ENCODE peak calls at places on chromosome 9, in four cellular contexts. T is thyroid gland, F is GM12878, L is tibial nerve. B is an unnamed sample.

GRCh38 chr9:106860731-106861584 is 2.0 kb upstream of the ZNF462 start:
- DNase-seq in F (no peak), T (peak), L (peak), B (no peak)

GRCh38 chr9:122088880-122089567 is 4.1 kb downstream of the TTLL11 start:
- DNase-seq in T (no peak), L (no peak), F (no peak), B (no peak)

GRCh38 chr9:107246259-107247254 is 36.5 kb upstream of the RAD23B start:
- DNase-seq in L (no peak), F (no peak), T (no peak), B (no peak)

GRCh38 chr9:88953401-88954029 is 37.8 kb upstream of the S1PR3 start:
- DNase-seq in L (no peak), T (no peak), F (no peak), B (no peak)

GRCh38 chr9:3874472-3875370 is 348.9 kb upstream of the RFX3 start:
- DNase-seq in F (no peak), L (no peak), T (no peak), B (no peak)

GRCh38 chr9:78383130-78383529 is 86.2 kb downstream of the PSAT1 start:
- DNase-seq in F (no peak), L (no peak), T (no peak), B (no peak)

GRCh38 chr9:89419978-89420394 is 77.9 kb downstream of the SEMA4D start:
- DNase-seq in T (no peak), L (no peak), F (no peak), B (no peak)

GRCh38 chr9:123373447-123373923 is 17.5 kb downstream of the CRB2 start:
- DNase-seq in F (no peak), T (no peak), L (no peak), B (no peak)

GRCh38 chr9:19269582-19269981 is 39.1 kb downstream of the DENND4C start:
- DNase-seq in F (no peak), L (no peak), T (no peak), B (no peak)

GRCh38 chr9:92964981-92965758 is 17.8 kb downstream of the FGD3 start:
- DNase-seq in L (no peak), T (no peak), F (no peak), B (no peak)

GRCh38 chr9:107221321-107221720 is 61.8 kb upstream of the RAD23B start:
- DNase-seq in L (no peak), F (no peak), T (no peak), B (no peak)

GRCh38 chr9:136627703-136628102 is 35.0 kb upstream of the EGFL7 start:
- DNase-seq in T (no peak), L (no peak), F (no peak), B (no peak)

GRCh38 chr9:114319147-114319546 is 3.8 kb upstream of the ORM1 start:
- DNase-seq in L (no peak), F (no peak), T (peak), B (no peak)

GRCh38 chr9:4690144-4690543 is 10.8 kb downstream of the CDC37L1 start:
- DNase-seq in L (no peak), T (no peak), F (no peak), B (no peak)

GRCh38 chr9:117138257-117138656 is 276.6 kb downstream of the ASTN2 start:
- DNase-seq in F (no peak), L (no peak), T (no peak), B (peak)

GRCh38 chr9:131179561-131180219 is 54.3 kb downstream of the NUP214 start:
- DNase-seq in T (no peak), L (no peak), F (peak), B (no peak)

GRCh38 chr9:137069508-137070071 is 767 bp downstream of the SAPCD2 start:
- DNase-seq in F (no peak), L (no peak), T (no peak), B (no peak)

GRCh38 chr9:27400334-27400875 is 103.5 kb upstream of the EQTN start:
- DNase-seq in L (no peak), F (no peak), T (no peak), B (no peak)

GRCh38 chr9:117718085-117718484 is 13.9 kb downstream of the TLR4 start:
- DNase-seq in L (peak), F (peak), T (no peak), B (no peak)

GRCh38 chr9:121945281-121945680 is 147.8 kb downstream of the TTLL11 start:
- DNase-seq in T (no peak), F (no peak), L (no peak), B (no peak)

GRCh38 chr9:69012690-69013403 is 1.1 kb downstream of the PRKACG start:
- DNase-seq in L (no peak), F (no peak), T (no peak), B (peak)

GRCh38 chr9:18207735-18208134 is 266.2 kb upstream of the ADAMTSL1 start:
- DNase-seq in T (no peak), L (no peak), F (no peak), B (no peak)

GRCh38 chr9:95411211-95411892 is 93.8 kb upstream of the FANCC start:
- DNase-seq in L (no peak), T (no peak), F (no peak), B (no peak)

GRCh38 chr9:114430443-114430842 is 42.7 kb upstream of the AKNA start:
- DNase-seq in T (no peak), F (no peak), L (no peak), B (no peak)

GRCh38 chr9:5708414-5708813 is 79.5 kb downstream of the RIC1 start:
- DNase-seq in T (no peak), L (no peak), F (no peak), B (no peak)

GRCh38 chr9:130570200-130570599 is 9.2 kb upstream of the FUBP3 start:
- DNase-seq in F (no peak), T (peak), L (no peak), B (no peak)

GRCh38 chr9:100933656-100934055 is 94.9 kb upstream of the PLPPR1 start:
- DNase-seq in L (no peak), F (no peak), T (no peak), B (no peak)

GRCh38 chr9:97740848-97741821 is 44.0 kb upstream of the XPA start:
- DNase-seq in L (no peak), F (no peak), T (peak), B (peak)

GRCh38 chr9:78906356-78906755 is 609.4 kb downstream of the PSAT1 start:
- DNase-seq in L (no peak), T (no peak), F (no peak), B (no peak)

GRCh38 chr9:114278881-114279570 is 43.9 kb upstream of the ORM1 start:
- DNase-seq in T (no peak), L (no peak), F (no peak), B (no peak)

GRCh38 chr9:130186051-130186450 is 13.8 kb downstream of the NCS1 start:
- DNase-seq in F (no peak), T (no peak), L (no peak), B (no peak)

GRCh38 chr9:131714821-131715220 is 25.1 kb downstream of the RAPGEF1 start:
- DNase-seq in F (no peak), T (no peak), L (no peak), B (no peak)

GRCh38 chr9:21965401-21965951 is 28.7 kb downstream of the CDKN2A start:
- DNase-seq in T (no peak), F (no peak), L (no peak), B (no peak)

GRCh38 chr9:105993051-105993854 is 298.9 kb downstream of the TMEM38B start:
- DNase-seq in T (no peak), F (no peak), L (no peak), B (peak)

GRCh38 chr9:121861501-121862180 is 210.2 kb downstream of the DAB2IP start:
- DNase-seq in T (peak), L (no peak), F (no peak), B (peak)

GRCh38 chr9:77770340-77770739 is 122.2 kb upstream of the GNA14 start:
- DNase-seq in F (no peak), L (no peak), T (no peak), B (no peak)

GRCh38 chr9:37999501-38000189 is 69.4 kb downstream of the SHB start:
- DNase-seq in T (no peak), L (no peak), F (no peak), B (peak)

GRCh38 chr9:96459268-96460007 is 9.5 kb downstream of the HABP4 start:
- DNase-seq in L (no peak), T (no peak), F (no peak), B (no peak)

GRCh38 chr9:9598723-9599122 is 1014.1 kb downstream of the PTPRD start:
- DNase-seq in F (no peak), L (no peak), T (no peak), B (no peak)
- TF ChIP-seq CTCF in F (no peak), L (no peak), T (no peak), B (no peak)

DNA sequence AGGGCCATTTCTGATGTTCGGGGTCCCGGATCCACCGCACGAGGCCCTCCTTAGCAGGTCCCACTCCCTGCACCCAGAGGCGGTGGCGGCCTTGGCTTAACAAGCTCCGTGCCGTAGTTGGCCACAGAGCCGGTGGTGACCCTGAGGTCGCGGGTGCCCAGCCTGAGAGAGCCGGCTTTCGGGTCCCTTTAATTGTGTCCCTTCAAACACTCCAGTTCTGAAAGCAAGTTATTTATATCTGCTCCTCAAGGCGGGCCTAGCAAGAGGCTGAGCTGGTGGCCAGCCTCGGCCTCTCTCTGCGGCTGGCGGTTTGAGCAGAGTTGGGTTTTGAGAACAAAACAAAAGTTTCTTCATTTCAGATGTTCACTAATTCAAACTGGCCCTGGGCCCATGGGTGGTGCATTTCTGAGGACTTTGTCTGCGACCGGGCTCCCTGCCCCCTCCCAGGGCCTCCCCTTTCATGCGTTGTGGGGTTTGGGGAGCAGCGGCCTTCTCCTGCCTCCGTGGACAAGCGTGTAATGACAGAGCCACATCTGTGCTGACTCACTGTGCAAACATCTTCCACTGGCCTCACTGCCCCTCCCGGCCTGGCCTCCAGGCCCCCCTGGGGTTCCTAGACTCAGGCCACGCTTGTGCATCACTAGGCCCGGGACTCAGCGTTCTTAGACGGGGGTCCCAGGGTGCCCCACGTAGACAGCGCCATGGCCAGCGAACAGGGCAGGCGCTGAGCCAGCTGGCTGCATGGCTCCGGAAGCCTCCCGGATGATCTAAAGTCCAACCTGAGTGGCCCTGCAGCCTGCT is 49.4 kb upstream of the COL5A1 start:
- DNase-seq in F (no peak), L (peak), T (no peak), B (no peak)
- H3K27ac ChIP-seq in F (no peak), L (peak), T (peak), B (no peak)

GRCh38 chr9:127293314-127293713 is 28.7 kb downstream of the GARNL3 start:
- DNase-seq in T (no peak), L (peak), F (no peak), B (no peak)

GRCh38 chr9:127290666-127291065 is 26.1 kb downstream of the GARNL3 start:
- DNase-seq in L (no peak), T (no peak), F (no peak), B (no peak)

GRCh38 chr9:127292415-127292814 is 27.8 kb downstream of the GARNL3 start:
- DNase-seq in L (no peak), F (no peak), T (no peak), B (no peak)

GRCh38 chr9:127293767-127294166 is 29.2 kb downstream of the GARNL3 start:
- DNase-seq in F (no peak), L (no peak), T (no peak), B (no peak)

DNA sequence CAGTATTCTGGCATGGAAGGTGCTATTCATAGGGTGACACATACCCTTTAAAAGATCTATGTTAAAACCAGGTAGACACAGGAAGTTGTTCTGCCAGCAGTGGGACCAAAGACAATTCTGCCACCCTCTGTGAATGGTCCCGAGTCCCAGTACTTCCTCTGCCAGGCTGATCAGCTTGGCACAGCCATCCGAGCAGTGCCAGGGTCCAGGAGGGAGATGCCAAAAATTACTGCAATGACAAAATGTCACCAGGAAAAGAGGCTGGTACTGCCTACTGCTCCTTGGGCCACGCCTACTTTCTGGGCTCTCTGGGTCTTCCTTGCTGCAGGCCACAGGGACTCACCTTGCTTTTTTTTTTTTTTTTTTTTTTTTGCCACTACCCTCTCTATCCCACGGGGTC is 26.8 kb downstream of the GARNL3 start:
- DNase-seq in F (no peak), T (no peak), L (no peak), B (no peak)
- H3K4me3 ChIP-seq in F (no peak), T (no peak), L (no peak), B (no peak)

GRCh38 chr9:86945868-86946711 is 1.2 kb downstream of the GAS1 start:
- DNase-seq in L (peak), T (peak), F (no peak), B (peak)
- TF ChIP-seq CTCF in L (peak), T (no peak), F (no peak), B (peak)

DNA sequence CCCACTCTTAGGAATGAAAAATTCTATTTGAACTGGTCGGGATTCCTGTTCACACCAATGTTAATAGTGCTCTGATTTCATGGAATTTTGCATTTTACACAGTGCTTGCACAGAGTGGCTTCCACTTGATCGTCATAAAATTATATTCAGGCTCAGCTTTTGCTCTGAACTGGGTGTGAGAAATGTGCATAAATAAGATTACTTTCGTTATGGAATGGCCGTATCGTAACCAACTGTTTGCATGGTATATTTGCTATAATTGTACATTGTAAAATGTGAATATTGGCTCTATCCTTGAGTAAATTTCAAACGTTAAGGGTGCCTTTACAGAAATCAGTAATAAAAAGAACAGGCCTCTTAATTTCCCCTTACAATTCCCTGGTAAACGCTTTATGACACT is 240.9 kb downstream of the RFK start:
- DNase-seq in F (no peak), L (no peak), T (no peak), B (no peak)
- H3K27ac ChIP-seq in F (no peak), L (no peak), T (no peak), B (no peak)

GRCh38 chr9:35828716-35829083 is at the start of gene FAM221B:
- DNase-seq in L (no peak), F (no peak), T (peak), B (no peak)
- H3K4me3 ChIP-seq in L (peak), F (peak), T (peak), B (peak)

B was measured in dorsolateral prefrontal cortex.